ENCODE peak calls at places on chromosomes 1 and 21, in five cellular contexts. One of them, this sample, is unnamed.

GRCh38 chr21:38346286-38346685 is 89.5 kb downstream of the KCNJ15 start:
- DNase-seq in uterus: no peak
- DNase-seq in CD8-positive, alpha-beta memory T cell: no peak
- DNase-seq in SK-N-SH: no peak
- DNase-seq in CD4-positive, alpha-beta memory T cell: no peak
- DNase-seq in this sample: no peak

GRCh38 chr1:22412932-22413727 is 38.5 kb upstream of the ZBTB40 start:
- DNase-seq in uterus: no peak
- DNase-seq in CD8-positive, alpha-beta memory T cell: no peak
- DNase-seq in SK-N-SH: peak; percentile 78
- DNase-seq in CD4-positive, alpha-beta memory T cell: no peak
- DNase-seq in this sample: no peak

GRCh38 chr1:222454196-222454595 is 93.7 kb downstream of the HHIPL2 start:
- DNase-seq in uterus: no peak
- DNase-seq in CD8-positive, alpha-beta memory T cell: no peak
- DNase-seq in SK-N-SH: no peak
- DNase-seq in CD4-positive, alpha-beta memory T cell: no peak
- DNase-seq in this sample: no peak

GRCh38 chr1:203121186-203122015 is 6.1 kb upstream of the ADORA1 start:
- DNase-seq in uterus: no peak
- DNase-seq in CD8-positive, alpha-beta memory T cell: no peak
- DNase-seq in SK-N-SH: no peak
- DNase-seq in CD4-positive, alpha-beta memory T cell: no peak
- DNase-seq in this sample: no peak

GRCh38 chr1:94708299-94708685 is 111.9 kb upstream of the SLC44A3 start:
- DNase-seq in uterus: no peak
- DNase-seq in CD8-positive, alpha-beta memory T cell: no peak
- DNase-seq in SK-N-SH: no peak
- DNase-seq in CD4-positive, alpha-beta memory T cell: no peak
- DNase-seq in this sample: no peak

GRCh38 chr1:203264052-203264501 is 34.6 kb upstream of the CHIT1 start:
- DNase-seq in uterus: peak; percentile 66
- DNase-seq in CD8-positive, alpha-beta memory T cell: no peak
- DNase-seq in SK-N-SH: no peak
- DNase-seq in CD4-positive, alpha-beta memory T cell: no peak
- DNase-seq in this sample: no peak

GRCh38 chr1:67433830-67434229 is 3.6 kb upstream of the SERBP1 start:
- DNase-seq in uterus: no peak
- DNase-seq in CD8-positive, alpha-beta memory T cell: no peak
- DNase-seq in SK-N-SH: no peak
- DNase-seq in CD4-positive, alpha-beta memory T cell: no peak
- DNase-seq in this sample: no peak

GRCh38 chr1:232620356-232620841 is 9.5 kb downstream of the SIPA1L2 start:
- DNase-seq in uterus: peak; percentile 60
- DNase-seq in CD8-positive, alpha-beta memory T cell: no peak
- DNase-seq in SK-N-SH: peak; percentile 71
- DNase-seq in CD4-positive, alpha-beta memory T cell: no peak
- DNase-seq in this sample: peak; percentile 53

GRCh38 chr1:58539553-58539952 is 7.0 kb downstream of the OMA1 start:
- DNase-seq in uterus: peak; percentile 26
- DNase-seq in CD8-positive, alpha-beta memory T cell: no peak
- DNase-seq in SK-N-SH: no peak
- DNase-seq in CD4-positive, alpha-beta memory T cell: no peak
- DNase-seq in this sample: no peak

GRCh38 chr1:11198851-11199628 is 9.9 kb downstream of the ANGPTL7 start:
- DNase-seq in uterus: no peak
- DNase-seq in CD8-positive, alpha-beta memory T cell: no peak
- DNase-seq in SK-N-SH: peak; percentile 34
- DNase-seq in CD4-positive, alpha-beta memory T cell: no peak
- DNase-seq in this sample: no peak

GRCh38 chr1:202224453-202224852 is 30.9 kb downstream of the LGR6 start:
- DNase-seq in uterus: no peak
- DNase-seq in CD8-positive, alpha-beta memory T cell: no peak
- DNase-seq in SK-N-SH: no peak
- DNase-seq in CD4-positive, alpha-beta memory T cell: no peak
- DNase-seq in this sample: no peak

GRCh38 chr1:98940069-98940468 is 64.6 kb downstream of the PLPPR5 start:
- DNase-seq in uterus: no peak
- DNase-seq in CD8-positive, alpha-beta memory T cell: no peak
- DNase-seq in SK-N-SH: no peak
- DNase-seq in CD4-positive, alpha-beta memory T cell: no peak
- DNase-seq in this sample: no peak

GRCh38 chr21:38646213-38646837 is 148.0 kb upstream of the ERG start:
- DNase-seq in uterus: no peak
- DNase-seq in CD8-positive, alpha-beta memory T cell: no peak
- DNase-seq in SK-N-SH: no peak
- DNase-seq in CD4-positive, alpha-beta memory T cell: no peak
- DNase-seq in this sample: no peak

GRCh38 chr21:27406297-27407009 is 439.6 kb upstream of the ADAMTS5 start:
- DNase-seq in uterus: no peak
- DNase-seq in CD8-positive, alpha-beta memory T cell: no peak
- DNase-seq in SK-N-SH: peak; percentile 18
- DNase-seq in CD4-positive, alpha-beta memory T cell: no peak
- DNase-seq in this sample: no peak

GRCh38 chr1:203746281-203746680 is 18.7 kb upstream of the LAX1 start:
- DNase-seq in uterus: no peak
- DNase-seq in CD8-positive, alpha-beta memory T cell: no peak
- DNase-seq in SK-N-SH: no peak
- DNase-seq in CD4-positive, alpha-beta memory T cell: no peak
- DNase-seq in this sample: no peak

GRCh38 chr21:15257646-15258045 is 192.8 kb upstream of the NRIP1 start:
- DNase-seq in uterus: no peak
- DNase-seq in CD8-positive, alpha-beta memory T cell: no peak
- DNase-seq in SK-N-SH: no peak
- DNase-seq in CD4-positive, alpha-beta memory T cell: no peak
- DNase-seq in this sample: no peak

GRCh38 chr1:181219938-181220337 is 131.4 kb downstream of the IER5 start:
- DNase-seq in uterus: no peak
- DNase-seq in CD8-positive, alpha-beta memory T cell: no peak
- DNase-seq in SK-N-SH: no peak
- DNase-seq in CD4-positive, alpha-beta memory T cell: no peak
- DNase-seq in this sample: no peak

GRCh38 chr21:42164064-42164789 is 54.7 kb upstream of the ABCG1 start:
- DNase-seq in uterus: no peak
- DNase-seq in CD8-positive, alpha-beta memory T cell: peak; percentile 34
- DNase-seq in SK-N-SH: peak; percentile 52
- DNase-seq in CD4-positive, alpha-beta memory T cell: peak; percentile 52
- DNase-seq in this sample: peak; percentile 63

GRCh38 chr1:176208034-176208433 is 948 bp upstream of the COP1 start:
- DNase-seq in uterus: no peak
- DNase-seq in CD8-positive, alpha-beta memory T cell: no peak
- DNase-seq in SK-N-SH: no peak
- DNase-seq in CD4-positive, alpha-beta memory T cell: no peak
- DNase-seq in this sample: no peak

GRCh38 chr1:109826446-109826845 is 62.7 kb upstream of the EPS8L3 start:
- DNase-seq in uterus: no peak
- DNase-seq in CD8-positive, alpha-beta memory T cell: no peak
- DNase-seq in SK-N-SH: no peak
- DNase-seq in CD4-positive, alpha-beta memory T cell: no peak
- DNase-seq in this sample: no peak
- H3K4me1 ChIP-seq in uterus: peaks cover 12% of the 10 kb centered on the region
- H3K4me1 ChIP-seq in CD8-positive, alpha-beta memory T cell: peaks cover 33% of the 10 kb centered on the region
- H3K4me1 ChIP-seq in SK-N-SH: no peaks in the 10 kb centered on the region
- H3K4me1 ChIP-seq in CD4-positive, alpha-beta memory T cell: peaks cover 4% of the 10 kb centered on the region
- H3K4me1 ChIP-seq in this sample: peaks cover 34% of the 10 kb centered on the region

GRCh38 chr1:24130385-24130784 is 12.6 kb downstream of the IL22RA1 start:
- DNase-seq in uterus: no peak
- DNase-seq in CD8-positive, alpha-beta memory T cell: no peak
- DNase-seq in SK-N-SH: no peak
- DNase-seq in CD4-positive, alpha-beta memory T cell: no peak
- DNase-seq in this sample: no peak
- H3K9me3 ChIP-seq in uterus: peaks cover 4% of the 10 kb centered on the region
- H3K9me3 ChIP-seq in CD8-positive, alpha-beta memory T cell: no peaks in the 10 kb centered on the region
- H3K9me3 ChIP-seq in SK-N-SH: no peaks in the 10 kb centered on the region
- H3K9me3 ChIP-seq in CD4-positive, alpha-beta memory T cell: no peaks in the 10 kb centered on the region
- H3K9me3 ChIP-seq in this sample: peaks cover 4% of the 10 kb centered on the region

GRCh38 chr1:93658188-93658587 is 23.4 kb downstream of the BCAR3 start:
- DNase-seq in uterus: no peak
- DNase-seq in CD8-positive, alpha-beta memory T cell: no peak
- DNase-seq in SK-N-SH: no peak
- DNase-seq in CD4-positive, alpha-beta memory T cell: no peak
- DNase-seq in this sample: no peak

GRCh38 chr1:93662481-93663190 is 19.0 kb downstream of the BCAR3 start:
- DNase-seq in uterus: no peak
- DNase-seq in CD8-positive, alpha-beta memory T cell: no peak
- DNase-seq in SK-N-SH: no peak
- DNase-seq in CD4-positive, alpha-beta memory T cell: no peak
- DNase-seq in this sample: no peak

GRCh38 chr1:93663191-93663614 is 18.4 kb downstream of the BCAR3 start:
- DNase-seq in uterus: no peak
- DNase-seq in CD8-positive, alpha-beta memory T cell: no peak
- DNase-seq in SK-N-SH: no peak
- DNase-seq in CD4-positive, alpha-beta memory T cell: no peak
- DNase-seq in this sample: no peak

GRCh38 chr1:93661829-93662474 is 19.7 kb downstream of the BCAR3 start:
- DNase-seq in uterus: peak; percentile 32
- DNase-seq in CD8-positive, alpha-beta memory T cell: no peak
- DNase-seq in SK-N-SH: no peak
- DNase-seq in CD4-positive, alpha-beta memory T cell: no peak
- DNase-seq in this sample: no peak

GRCh38 chr1:93659805-93660479 is 21.7 kb downstream of the BCAR3 start:
- DNase-seq in uterus: no peak
- DNase-seq in CD8-positive, alpha-beta memory T cell: no peak
- DNase-seq in SK-N-SH: peak; percentile 75
- DNase-seq in CD4-positive, alpha-beta memory T cell: no peak
- DNase-seq in this sample: no peak
- H3K4me1 ChIP-seq in uterus: no peaks in the 10 kb centered on the region
- H3K4me1 ChIP-seq in CD8-positive, alpha-beta memory T cell: no peaks in the 10 kb centered on the region
- H3K4me1 ChIP-seq in SK-N-SH: peaks cover 34% of the 10 kb centered on the region
- H3K4me1 ChIP-seq in CD4-positive, alpha-beta memory T cell: no peaks in the 10 kb centered on the region
- H3K4me1 ChIP-seq in this sample: peaks cover 10% of the 10 kb centered on the region

GRCh38 chr1:2952992-2953391 is 68.3 kb upstream of the ACTRT2 start:
- DNase-seq in uterus: no peak
- DNase-seq in CD8-positive, alpha-beta memory T cell: no peak
- DNase-seq in SK-N-SH: no peak
- DNase-seq in CD4-positive, alpha-beta memory T cell: no peak
- DNase-seq in this sample: no peak

GRCh38 chr1:2955652-2956051 is 65.6 kb upstream of the ACTRT2 start:
- DNase-seq in uterus: no peak
- DNase-seq in CD8-positive, alpha-beta memory T cell: no peak
- DNase-seq in SK-N-SH: no peak
- DNase-seq in CD4-positive, alpha-beta memory T cell: no peak
- DNase-seq in this sample: no peak

GRCh38 chr1:2953688-2954285 is 67.5 kb upstream of the ACTRT2 start:
- DNase-seq in uterus: no peak
- DNase-seq in CD8-positive, alpha-beta memory T cell: no peak
- DNase-seq in SK-N-SH: no peak
- DNase-seq in CD4-positive, alpha-beta memory T cell: no peak
- DNase-seq in this sample: no peak

GRCh38 chr1:2957329-2957728 is 63.9 kb upstream of the ACTRT2 start:
- DNase-seq in uterus: no peak
- DNase-seq in CD8-positive, alpha-beta memory T cell: no peak
- DNase-seq in SK-N-SH: no peak
- DNase-seq in CD4-positive, alpha-beta memory T cell: no peak
- DNase-seq in this sample: no peak

GRCh38 chr1:2956571-2956970 is 64.7 kb upstream of the ACTRT2 start:
- DNase-seq in uterus: no peak
- DNase-seq in CD8-positive, alpha-beta memory T cell: no peak
- DNase-seq in SK-N-SH: no peak
- DNase-seq in CD4-positive, alpha-beta memory T cell: no peak
- DNase-seq in this sample: no peak
- H3K9me3 ChIP-seq in uterus: no peaks in the 10 kb centered on the region
- H3K9me3 ChIP-seq in CD8-positive, alpha-beta memory T cell: no peaks in the 10 kb centered on the region
- H3K9me3 ChIP-seq in SK-N-SH: no peaks in the 10 kb centered on the region
- H3K9me3 ChIP-seq in CD4-positive, alpha-beta memory T cell: no peaks in the 10 kb centered on the region
- H3K9me3 ChIP-seq in this sample: no peaks in the 10 kb centered on the region

GRCh38 chr1:167656657-167657056 is 26.6 kb downstream of the RCSD1 start:
- DNase-seq in uterus: no peak
- DNase-seq in CD8-positive, alpha-beta memory T cell: no peak
- DNase-seq in SK-N-SH: no peak
- DNase-seq in CD4-positive, alpha-beta memory T cell: no peak
- DNase-seq in this sample: no peak

GRCh38 chr1:167658574-167659328 is 28.7 kb downstream of the RCSD1 start:
- DNase-seq in uterus: peak; percentile 32
- DNase-seq in CD8-positive, alpha-beta memory T cell: no peak
- DNase-seq in SK-N-SH: no peak
- DNase-seq in CD4-positive, alpha-beta memory T cell: no peak
- DNase-seq in this sample: no peak

GRCh38 chr1:167661527-167662436 is 31.8 kb downstream of the RCSD1 start:
- DNase-seq in uterus: no peak
- DNase-seq in CD8-positive, alpha-beta memory T cell: no peak
- DNase-seq in SK-N-SH: no peak
- DNase-seq in CD4-positive, alpha-beta memory T cell: no peak
- DNase-seq in this sample: no peak

GRCh38 chr1:167659876-167660275 is 29.8 kb downstream of the RCSD1 start:
- DNase-seq in uterus: no peak
- DNase-seq in CD8-positive, alpha-beta memory T cell: no peak
- DNase-seq in SK-N-SH: no peak
- DNase-seq in CD4-positive, alpha-beta memory T cell: no peak
- DNase-seq in this sample: no peak

DNA sequence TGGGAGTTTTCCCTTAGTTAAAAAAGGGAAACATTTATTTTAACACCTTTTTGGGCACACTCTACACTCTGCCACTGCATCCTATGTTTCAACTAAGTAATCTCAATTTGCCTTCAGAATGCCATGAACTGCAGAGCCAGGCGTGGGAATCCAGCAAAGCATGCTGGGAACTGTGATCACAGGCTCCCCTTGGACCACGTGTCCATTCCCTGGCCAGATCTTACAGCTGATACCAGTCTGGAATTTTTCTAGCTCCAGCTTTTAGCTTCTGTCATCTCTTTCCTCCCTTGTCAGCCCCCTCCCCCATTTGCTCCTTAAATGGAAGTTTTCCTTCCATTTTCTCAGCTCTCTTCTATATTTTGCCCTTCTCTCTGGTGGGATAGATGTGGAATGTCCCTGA is 29.4 kb downstream of the RCSD1 start:
- DNase-seq in uterus: peak; percentile 27
- DNase-seq in CD8-positive, alpha-beta memory T cell: no peak
- DNase-seq in SK-N-SH: peak; percentile 32
- DNase-seq in CD4-positive, alpha-beta memory T cell: no peak
- DNase-seq in this sample: no peak
- H3K4me1 ChIP-seq in uterus: no peaks in the 10 kb centered on the region
- H3K4me1 ChIP-seq in CD8-positive, alpha-beta memory T cell: peaks cover 89% of the 10 kb centered on the region
- H3K4me1 ChIP-seq in SK-N-SH: peaks cover 28% of the 10 kb centered on the region
- H3K4me1 ChIP-seq in CD4-positive, alpha-beta memory T cell: peaks cover 98% of the 10 kb centered on the region
- H3K4me1 ChIP-seq in this sample: peaks cover 31% of the 10 kb centered on the region

DNA sequence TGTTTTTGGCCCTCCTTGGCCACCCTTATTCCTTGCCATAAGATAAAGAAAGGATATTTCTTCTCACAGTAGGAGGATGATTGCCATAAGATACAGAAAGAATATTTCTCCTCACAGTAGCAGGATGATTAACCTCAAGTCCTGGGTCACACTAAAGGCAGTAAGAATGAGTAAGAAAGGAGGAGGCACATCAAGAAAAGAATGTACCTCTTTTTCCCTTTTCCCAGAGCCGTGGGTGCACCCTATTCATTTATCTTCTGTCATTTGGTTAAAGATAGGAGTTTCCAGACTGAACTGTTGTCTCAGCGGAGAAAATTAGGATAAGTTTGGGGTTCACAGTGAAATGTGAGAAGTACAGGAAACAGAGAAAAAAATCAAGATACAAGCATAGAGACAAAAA is 52.5 kb downstream of the LRRC8C start:
- DNase-seq in uterus: no peak
- DNase-seq in CD8-positive, alpha-beta memory T cell: no peak
- DNase-seq in SK-N-SH: no peak
- DNase-seq in CD4-positive, alpha-beta memory T cell: no peak
- DNase-seq in this sample: no peak
- H3K9me3 ChIP-seq in uterus: no peaks in the 10 kb centered on the region
- H3K9me3 ChIP-seq in CD8-positive, alpha-beta memory T cell: peaks cover 5% of the 10 kb centered on the region
- H3K9me3 ChIP-seq in SK-N-SH: no peaks in the 10 kb centered on the region
- H3K9me3 ChIP-seq in CD4-positive, alpha-beta memory T cell: no peaks in the 10 kb centered on the region
- H3K9me3 ChIP-seq in this sample: no peaks in the 10 kb centered on the region

This sample was measured in lung.